ENCODE peak calls at places on chromosomes 13 and 19, in five cellular contexts. One of them, this sample, is unnamed.

GRCh38 chr13:30750036-30750435 is 14.7 kb downstream of the ALOX5AP start:
- DNase-seq in omental fat pad: no peak
- DNase-seq in esophagus muscularis mucosa: no peak
- DNase-seq in endothelial cell: no peak
- DNase-seq in AG04450: no peak
- DNase-seq in this sample: no peak

GRCh38 chr13:98873377-98874028 is 104.4 kb downstream of the DOCK9 start:
- DNase-seq in omental fat pad: no peak
- DNase-seq in esophagus muscularis mucosa: no peak
- DNase-seq in endothelial cell: no peak
- DNase-seq in AG04450: no peak
- DNase-seq in this sample: no peak

GRCh38 chr13:62176051-62176450 is 760.4 kb upstream of the PCDH20 start:
- DNase-seq in omental fat pad: no peak
- DNase-seq in esophagus muscularis mucosa: no peak
- DNase-seq in endothelial cell: no peak
- DNase-seq in AG04450: no peak
- DNase-seq in this sample: no peak

GRCh38 chr13:19927117-19927734 is 31.3 kb upstream of the ZMYM2 start:
- DNase-seq in omental fat pad: no peak
- DNase-seq in esophagus muscularis mucosa: no peak
- DNase-seq in endothelial cell: no peak
- DNase-seq in AG04450: no peak
- DNase-seq in this sample: no peak

GRCh38 chr19:54077334-54077733 is 3.8 kb downstream of the TARM1 start:
- DNase-seq in omental fat pad: no peak
- DNase-seq in esophagus muscularis mucosa: no peak
- DNase-seq in endothelial cell: no peak
- DNase-seq in AG04450: no peak
- DNase-seq in this sample: no peak

GRCh38 chr13:41546372-41547252 is 89.3 kb downstream of the RGCC start:
- DNase-seq in omental fat pad: no peak
- DNase-seq in esophagus muscularis mucosa: no peak
- DNase-seq in endothelial cell: no peak
- DNase-seq in AG04450: peak; percentile 32
- DNase-seq in this sample: no peak

GRCh38 chr13:32031815-32032345 is 306 bp downstream of the FRY start:
- DNase-seq in omental fat pad: no peak
- DNase-seq in esophagus muscularis mucosa: no peak
- DNase-seq in endothelial cell: no peak
- DNase-seq in AG04450: no peak
- DNase-seq in this sample: no peak

GRCh38 chr19:5691205-5691929 is 1.3 kb downstream of the RPL36 start:
- DNase-seq in omental fat pad: no peak
- DNase-seq in esophagus muscularis mucosa: no peak
- DNase-seq in endothelial cell: no peak
- DNase-seq in AG04450: no peak
- DNase-seq in this sample: no peak

GRCh38 chr19:4488496-4488895 is 16.4 kb downstream of the HDGFL2 start:
- DNase-seq in omental fat pad: no peak
- DNase-seq in esophagus muscularis mucosa: no peak
- DNase-seq in endothelial cell: no peak
- DNase-seq in AG04450: no peak
- DNase-seq in this sample: no peak

GRCh38 chr19:16338470-16339360 is 14.1 kb downstream of the KLF2 start:
- DNase-seq in omental fat pad: no peak
- DNase-seq in esophagus muscularis mucosa: no peak
- DNase-seq in endothelial cell: no peak
- DNase-seq in AG04450: peak; percentile 69
- DNase-seq in this sample: peak; percentile 61

GRCh38 chr13:32639502-32640105 is 53.4 kb downstream of the PDS5B start:
- DNase-seq in omental fat pad: no peak
- DNase-seq in esophagus muscularis mucosa: no peak
- DNase-seq in endothelial cell: peak; percentile 26
- DNase-seq in AG04450: peak; percentile 24
- DNase-seq in this sample: no peak

GRCh38 chr19:49513746-49514118 is 1.3 kb downstream of the FCGRT start:
- DNase-seq in omental fat pad: no peak
- DNase-seq in esophagus muscularis mucosa: no peak
- DNase-seq in endothelial cell: no peak
- DNase-seq in AG04450: no peak
- DNase-seq in this sample: no peak

GRCh38 chr13:42836930-42837329 is 55.5 kb downstream of the FAM216B start:
- DNase-seq in omental fat pad: no peak
- DNase-seq in esophagus muscularis mucosa: no peak
- DNase-seq in endothelial cell: no peak
- DNase-seq in AG04450: no peak
- DNase-seq in this sample: no peak

GRCh38 chr19:19039901-19040300 is 6.5 kb downstream of the ARMC6 start:
- DNase-seq in omental fat pad: no peak
- DNase-seq in esophagus muscularis mucosa: no peak
- DNase-seq in endothelial cell: no peak
- DNase-seq in AG04450: no peak
- DNase-seq in this sample: peak; percentile 45

GRCh38 chr13:32021785-32022184 is 9.8 kb upstream of the FRY start:
- DNase-seq in omental fat pad: no peak
- DNase-seq in esophagus muscularis mucosa: no peak
- DNase-seq in endothelial cell: no peak
- DNase-seq in AG04450: no peak
- DNase-seq in this sample: no peak

GRCh38 chr13:51122868-51123267 is 11.8 kb upstream of the C13orf42 start:
- DNase-seq in omental fat pad: no peak
- DNase-seq in esophagus muscularis mucosa: peak; percentile 77
- DNase-seq in endothelial cell: no peak
- DNase-seq in AG04450: no peak
- DNase-seq in this sample: no peak

GRCh38 chr13:113446488-113446854 is 6.8 kb downstream of the ADPRHL1 start:
- DNase-seq in omental fat pad: no peak
- DNase-seq in esophagus muscularis mucosa: no peak
- DNase-seq in endothelial cell: no peak
- DNase-seq in AG04450: no peak
- DNase-seq in this sample: no peak

GRCh38 chr13:110715395-110716234 is 2.1 kb downstream of the ING1 start:
- DNase-seq in omental fat pad: peak; percentile 93
- DNase-seq in esophagus muscularis mucosa: peak; percentile 99
- DNase-seq in endothelial cell: peak; percentile 97
- DNase-seq in AG04450: peak; percentile 99
- DNase-seq in this sample: peak; percentile 93
- TF ChIP-seq CTCF in omental fat pad: no peak
- TF ChIP-seq CTCF in esophagus muscularis mucosa: no peak
- TF ChIP-seq CTCF in endothelial cell: no peak
- TF ChIP-seq CTCF in AG04450: peak; percentile 35
- TF ChIP-seq CTCF in this sample: no peak

DNA sequence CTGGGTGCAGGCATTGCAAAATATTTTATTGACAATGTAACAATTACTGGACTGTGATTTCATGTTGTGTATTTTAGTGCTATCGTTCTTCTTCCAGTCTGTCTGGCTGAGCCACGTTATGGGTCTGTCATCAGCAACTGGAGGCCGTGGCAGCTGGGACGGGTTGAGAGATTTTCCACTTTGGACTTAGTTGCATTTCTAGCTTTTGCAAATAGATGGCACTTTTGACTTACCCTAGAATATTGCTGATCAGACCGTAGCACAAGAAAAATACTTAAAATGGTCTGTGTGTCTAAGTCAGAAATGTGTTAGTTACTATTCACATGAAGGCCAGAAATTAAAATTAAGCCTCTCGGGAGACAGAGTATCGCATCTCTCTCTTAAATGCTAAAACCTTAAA is 211.1 kb downstream of the TEX29 start:
- DNase-seq in omental fat pad: no peak
- DNase-seq in esophagus muscularis mucosa: no peak
- DNase-seq in endothelial cell: no peak
- DNase-seq in AG04450: no peak
- DNase-seq in this sample: no peak
- TF ChIP-seq CTCF in omental fat pad: no peak
- TF ChIP-seq CTCF in esophagus muscularis mucosa: peak; percentile 7
- TF ChIP-seq CTCF in endothelial cell: no peak
- TF ChIP-seq CTCF in AG04450: no peak
- TF ChIP-seq CTCF in this sample: no peak

GRCh38 chr19:52343548-52343947 is 7.5 kb downstream of the ZNF610 start:
- DNase-seq in omental fat pad: peak; percentile 25
- DNase-seq in esophagus muscularis mucosa: no peak
- DNase-seq in endothelial cell: peak; percentile 66
- DNase-seq in AG04450: no peak
- DNase-seq in this sample: peak; percentile 45
- TF ChIP-seq CTCF in omental fat pad: no peak
- TF ChIP-seq CTCF in esophagus muscularis mucosa: peak; percentile 41
- TF ChIP-seq CTCF in endothelial cell: peak; percentile 67
- TF ChIP-seq CTCF in AG04450: peak; percentile 20
- TF ChIP-seq CTCF in this sample: peak; percentile 63

GRCh38 chr13:36395280-36395679 is 37.0 kb upstream of the CCNA1 start:
- DNase-seq in omental fat pad: no peak
- DNase-seq in esophagus muscularis mucosa: no peak
- DNase-seq in endothelial cell: no peak
- DNase-seq in AG04450: peak; percentile 27
- DNase-seq in this sample: no peak
- TF ChIP-seq CTCF in omental fat pad: no peak
- TF ChIP-seq CTCF in esophagus muscularis mucosa: peak; percentile 52
- TF ChIP-seq CTCF in endothelial cell: no peak
- TF ChIP-seq CTCF in AG04450: peak; percentile 69
- TF ChIP-seq CTCF in this sample: no peak

DNA sequence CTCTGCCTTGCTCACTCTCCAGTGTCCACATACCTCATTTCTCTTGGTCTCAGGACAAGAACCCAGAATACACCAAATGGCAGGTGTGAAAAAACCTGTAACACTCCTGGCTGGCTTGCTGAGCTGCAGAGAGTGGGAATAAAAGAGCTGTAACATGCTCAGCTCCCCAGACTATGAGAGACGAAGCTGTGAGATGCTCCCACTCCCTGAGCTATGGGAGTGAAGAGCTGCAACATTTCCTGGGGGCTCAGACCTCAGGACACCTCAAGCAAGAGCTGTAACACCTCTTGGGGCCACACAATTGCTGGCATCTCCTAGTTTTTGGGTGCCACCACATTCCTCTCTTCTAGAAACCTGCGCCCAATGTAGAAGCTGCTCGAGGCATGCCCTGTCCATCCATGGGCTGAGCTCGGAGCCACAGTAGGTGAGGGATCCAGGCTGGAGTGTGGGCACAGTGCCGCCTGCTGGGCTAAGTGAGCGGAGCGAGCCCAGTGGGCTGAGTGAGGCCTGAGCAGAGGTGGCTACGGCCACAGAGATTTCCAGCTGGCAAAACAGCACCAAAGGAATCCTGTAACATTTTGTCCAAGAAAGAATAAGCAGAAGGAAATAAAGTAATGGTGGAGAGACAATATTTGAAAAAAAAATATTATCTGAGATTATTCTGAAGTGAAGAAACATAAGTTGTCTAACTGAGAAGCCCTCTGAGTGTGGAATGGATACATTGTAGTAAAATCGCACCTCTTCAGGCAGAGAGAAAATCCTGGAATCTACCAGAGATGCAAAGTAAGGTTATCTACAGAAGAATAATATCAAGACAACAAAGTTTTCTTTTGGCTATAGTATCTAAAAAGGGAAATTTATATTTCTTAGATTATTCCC is 186.2 kb upstream of the PCDH9 start:
- DNase-seq in omental fat pad: no peak
- DNase-seq in esophagus muscularis mucosa: no peak
- DNase-seq in endothelial cell: peak; percentile 69
- DNase-seq in AG04450: peak; percentile 2
- DNase-seq in this sample: no peak
- TF ChIP-seq CTCF in omental fat pad: no peak
- TF ChIP-seq CTCF in esophagus muscularis mucosa: peak; percentile 16
- TF ChIP-seq CTCF in endothelial cell: peak; percentile 70
- TF ChIP-seq CTCF in AG04450: peak; percentile 80
- TF ChIP-seq CTCF in this sample: no peak

This sample was measured in natural killer cell.